ENCODE peak calls at places on chromosomes 4 and X, in five cellular contexts. One of them, this sample, is unnamed.

GRCh38 chrX:154799554-154800348 is 5.5 kb downstream of the MPP1 start:
- DNase-seq in mammary epithelial cell: no peak
- DNase-seq in left lung: no peak
- DNase-seq in fibroblast of lung: peak; percentile 28
- DNase-seq in suprapubic skin: no peak
- DNase-seq in this sample: peak; percentile 64

GRCh38 chr4:128385199-128385598 is 97.6 kb upstream of the PGRMC2 start:
- DNase-seq in suprapubic skin: no peak
- DNase-seq in fibroblast of lung: no peak
- DNase-seq in left lung: no peak
- DNase-seq in mammary epithelial cell: no peak
- DNase-seq in this sample: no peak

GRCh38 chrX:45009371-45010000 is 136.5 kb downstream of the KDM6A start:
- DNase-seq in left lung: no peak
- DNase-seq in suprapubic skin: no peak
- DNase-seq in mammary epithelial cell: peak; percentile 47
- DNase-seq in fibroblast of lung: peak; percentile 58
- DNase-seq in this sample: peak; percentile 78

GRCh38 chr4:182874158-182874855 is 42.9 kb downstream of the DCTD start:
- DNase-seq in fibroblast of lung: no peak
- DNase-seq in mammary epithelial cell: no peak
- DNase-seq in left lung: no peak
- DNase-seq in suprapubic skin: no peak
- DNase-seq in this sample: no peak

GRCh38 chrX:31092476-31092875 is 20.6 kb upstream of the FTHL17 start:
- DNase-seq in left lung: no peak
- DNase-seq in mammary epithelial cell: peak; percentile 20
- DNase-seq in fibroblast of lung: peak; percentile 3
- DNase-seq in suprapubic skin: no peak
- DNase-seq in this sample: no peak

GRCh38 chr4:182643801-182644311 is 273.3 kb downstream of the DCTD start:
- DNase-seq in left lung: no peak
- DNase-seq in mammary epithelial cell: no peak
- DNase-seq in suprapubic skin: no peak
- DNase-seq in fibroblast of lung: peak; percentile 96
- DNase-seq in this sample: no peak

GRCh38 chrX:43703211-43703791 is 47.2 kb downstream of the MAOA start:
- DNase-seq in left lung: no peak
- DNase-seq in suprapubic skin: no peak
- DNase-seq in mammary epithelial cell: no peak
- DNase-seq in fibroblast of lung: peak; percentile 69
- DNase-seq in this sample: peak; percentile 81

GRCh38 chr4:105677689-105678088 is 30.8 kb downstream of the INTS12 start:
- DNase-seq in fibroblast of lung: no peak
- DNase-seq in mammary epithelial cell: no peak
- DNase-seq in left lung: no peak
- DNase-seq in suprapubic skin: no peak
- DNase-seq in this sample: peak; percentile 75

GRCh38 chr4:26809811-26810210 is 50.8 kb upstream of the STIM2 start:
- DNase-seq in fibroblast of lung: no peak
- DNase-seq in mammary epithelial cell: no peak
- DNase-seq in suprapubic skin: no peak
- DNase-seq in left lung: no peak
- DNase-seq in this sample: no peak

GRCh38 chr4:2832309-2832980 is 11.2 kb upstream of the ADD1 start:
- DNase-seq in mammary epithelial cell: no peak
- DNase-seq in fibroblast of lung: no peak
- DNase-seq in suprapubic skin: peak; percentile 53
- DNase-seq in left lung: peak; percentile 59
- DNase-seq in this sample: no peak

GRCh38 chr4:2829933-2830451 is 13.7 kb upstream of the ADD1 start:
- DNase-seq in left lung: peak; percentile 69
- DNase-seq in suprapubic skin: peak; percentile 74
- DNase-seq in fibroblast of lung: peak; percentile 50
- DNase-seq in mammary epithelial cell: no peak
- DNase-seq in this sample: no peak

GRCh38 chr4:2830632-2831610 is 12.7 kb upstream of the ADD1 start:
- DNase-seq in suprapubic skin: peak; percentile 62
- DNase-seq in fibroblast of lung: no peak
- DNase-seq in mammary epithelial cell: no peak
- DNase-seq in left lung: peak; percentile 41
- DNase-seq in this sample: no peak

GRCh38 chr4:2832981-2833670 is 10.5 kb upstream of the ADD1 start:
- DNase-seq in left lung: peak; percentile 18
- DNase-seq in suprapubic skin: peak; percentile 59
- DNase-seq in mammary epithelial cell: no peak
- DNase-seq in fibroblast of lung: no peak
- DNase-seq in this sample: no peak

GRCh38 chr4:2831611-2832308 is 11.9 kb upstream of the ADD1 start:
- DNase-seq in left lung: peak; percentile 75
- DNase-seq in fibroblast of lung: no peak
- DNase-seq in suprapubic skin: no peak
- DNase-seq in mammary epithelial cell: no peak
- DNase-seq in this sample: no peak
- H3K36me3 ChIP-seq in left lung: no peaks in the 10 kb centered on the region
- H3K36me3 ChIP-seq in fibroblast of lung: peaks cover 28% of the 10 kb centered on the region
- H3K36me3 ChIP-seq in suprapubic skin: peaks cover 95% of the 10 kb centered on the region
- H3K36me3 ChIP-seq in mammary epithelial cell: no peaks in the 10 kb centered on the region
- H3K36me3 ChIP-seq in this sample: no peaks in the 10 kb centered on the region

DNA sequence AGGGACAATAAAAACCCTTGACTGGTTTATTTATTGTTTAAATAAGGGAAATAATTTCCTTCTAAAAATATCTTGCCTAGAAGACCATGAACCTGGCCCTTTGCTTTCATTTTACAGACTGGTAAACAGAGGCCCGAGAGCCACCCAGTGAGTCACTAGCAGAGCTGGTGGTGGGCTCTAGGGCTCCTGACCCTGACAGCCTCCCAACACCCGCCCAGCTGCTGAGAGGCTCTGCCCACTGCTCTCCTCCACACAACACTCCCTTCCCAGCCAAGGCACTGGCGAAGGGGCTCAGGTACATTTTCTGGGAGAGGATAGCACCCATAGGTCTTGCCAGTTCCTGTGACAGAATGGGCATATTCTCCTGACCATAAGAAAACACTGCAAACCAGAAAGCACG is 18.1 kb upstream of the PPEF2 start:
- DNase-seq in mammary epithelial cell: no peak
- DNase-seq in left lung: no peak
- DNase-seq in suprapubic skin: no peak
- DNase-seq in fibroblast of lung: no peak
- DNase-seq in this sample: no peak
- H3K36me3 ChIP-seq in mammary epithelial cell: peaks cover 2% of the 10 kb centered on the region
- H3K36me3 ChIP-seq in left lung: no peaks in the 10 kb centered on the region
- H3K36me3 ChIP-seq in suprapubic skin: peaks cover 58% of the 10 kb centered on the region
- H3K36me3 ChIP-seq in fibroblast of lung: no peaks in the 10 kb centered on the region
- H3K36me3 ChIP-seq in this sample: no peaks in the 10 kb centered on the region

GRCh38 chr4:7814451-7814850 is 125.2 kb downstream of the AFAP1 start:
- DNase-seq in fibroblast of lung: no peak
- DNase-seq in left lung: no peak
- DNase-seq in mammary epithelial cell: no peak
- DNase-seq in suprapubic skin: no peak
- DNase-seq in this sample: no peak
- H3K36me3 ChIP-seq in fibroblast of lung: peaks cover 16% of the 10 kb centered on the region
- H3K36me3 ChIP-seq in left lung: no peaks in the 10 kb centered on the region
- H3K36me3 ChIP-seq in mammary epithelial cell: peaks cover 25% of the 10 kb centered on the region
- H3K36me3 ChIP-seq in suprapubic skin: peaks cover 52% of the 10 kb centered on the region
- H3K36me3 ChIP-seq in this sample: peaks cover 46% of the 10 kb centered on the region

DNA sequence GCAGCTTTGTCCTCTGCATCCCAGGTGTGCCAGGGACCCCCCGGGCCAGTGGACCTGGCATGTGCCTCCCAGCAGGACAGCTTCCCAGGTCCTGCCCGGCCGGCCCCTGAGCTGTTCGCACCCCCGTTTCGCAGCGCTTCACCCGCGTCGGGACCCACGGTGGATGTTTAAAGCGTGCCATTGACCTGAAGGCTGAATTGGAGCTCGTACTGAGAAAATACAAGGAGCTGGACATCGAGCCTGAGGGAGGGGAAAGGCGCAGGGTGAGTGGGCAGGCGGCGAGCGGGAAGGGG is 7.9 kb downstream of the UVSSA start:
- DNase-seq in suprapubic skin: no peak
- DNase-seq in mammary epithelial cell: no peak
- DNase-seq in left lung: no peak
- DNase-seq in fibroblast of lung: no peak
- DNase-seq in this sample: no peak
- H3K36me3 ChIP-seq in suprapubic skin: peaks cover 71% of the 10 kb centered on the region
- H3K36me3 ChIP-seq in mammary epithelial cell: peaks cover 2% of the 10 kb centered on the region
- H3K36me3 ChIP-seq in left lung: no peaks in the 10 kb centered on the region
- H3K36me3 ChIP-seq in fibroblast of lung: peaks cover 34% of the 10 kb centered on the region
- H3K36me3 ChIP-seq in this sample: no peaks in the 10 kb centered on the region

GRCh38 chr4:73087871-73088270 is 18.4 kb upstream of the COX18 start:
- DNase-seq in suprapubic skin: no peak
- DNase-seq in mammary epithelial cell: no peak
- DNase-seq in left lung: no peak
- DNase-seq in fibroblast of lung: no peak
- DNase-seq in this sample: no peak

GRCh38 chr4:73090738-73091137 is 21.2 kb upstream of the COX18 start:
- DNase-seq in mammary epithelial cell: no peak
- DNase-seq in suprapubic skin: no peak
- DNase-seq in left lung: no peak
- DNase-seq in fibroblast of lung: no peak
- DNase-seq in this sample: no peak

GRCh38 chr4:73098713-73099112 is 29.2 kb upstream of the COX18 start:
- DNase-seq in fibroblast of lung: no peak
- DNase-seq in mammary epithelial cell: no peak
- DNase-seq in suprapubic skin: no peak
- DNase-seq in left lung: no peak
- DNase-seq in this sample: no peak

DNA sequence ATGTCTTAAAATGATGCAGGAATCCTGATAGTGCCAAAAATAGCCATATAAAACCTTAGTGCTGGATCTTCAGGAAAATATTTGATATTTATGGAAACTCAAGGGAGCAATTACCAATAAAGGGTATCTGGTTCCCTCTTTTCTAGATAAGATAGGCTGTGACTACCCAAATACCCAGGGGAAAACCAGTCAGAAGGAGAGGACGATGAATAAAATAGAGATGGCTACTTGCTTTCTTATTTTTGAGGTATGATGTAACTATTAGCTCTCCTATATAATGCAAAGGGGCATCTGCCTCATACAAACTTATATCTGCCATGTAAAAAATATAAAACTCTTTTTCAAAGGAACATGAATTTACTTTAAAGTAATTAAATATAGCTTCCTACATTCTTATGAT is 23.4 kb upstream of the COX18 start:
- DNase-seq in left lung: no peak
- DNase-seq in suprapubic skin: no peak
- DNase-seq in mammary epithelial cell: no peak
- DNase-seq in fibroblast of lung: no peak
- DNase-seq in this sample: no peak
- H3K36me3 ChIP-seq in left lung: no peaks in the 10 kb centered on the region
- H3K36me3 ChIP-seq in suprapubic skin: peaks cover 59% of the 10 kb centered on the region
- H3K36me3 ChIP-seq in mammary epithelial cell: peaks cover 29% of the 10 kb centered on the region
- H3K36me3 ChIP-seq in fibroblast of lung: peaks cover 10% of the 10 kb centered on the region
- H3K36me3 ChIP-seq in this sample: peaks cover 48% of the 10 kb centered on the region

GRCh38 chr4:3415471-3416141 is 26.2 kb upstream of the HGFAC start:
- DNase-seq in left lung: peak; percentile 78
- DNase-seq in mammary epithelial cell: no peak
- DNase-seq in fibroblast of lung: no peak
- DNase-seq in suprapubic skin: peak; percentile 76
- DNase-seq in this sample: no peak
- H3K36me3 ChIP-seq in left lung: no peaks in the 10 kb centered on the region
- H3K36me3 ChIP-seq in mammary epithelial cell: peaks cover 27% of the 10 kb centered on the region
- H3K36me3 ChIP-seq in fibroblast of lung: no peaks in the 10 kb centered on the region
- H3K36me3 ChIP-seq in suprapubic skin: peaks cover 56% of the 10 kb centered on the region
- H3K36me3 ChIP-seq in this sample: no peaks in the 10 kb centered on the region